ENCODE peak calls at places on chromosomes 12 and 14, in five cellular contexts. V is endothelial cell of umbilical vein, C is SK-N-SH, H is MM.1S, D is HCT116. Q is an unnamed sample.

GRCh38 chr12:127582074-127582473 is 684.9 kb upstream of the TMEM132C start:
- DNase-seq in V (no peak), C (no peak), H (no peak), D (no peak), Q (no peak)

GRCh38 chr12:509494-509893 is 49.8 kb downstream of the B4GALNT3 start:
- DNase-seq in C (no peak), D (no peak), H (no peak), V (peak), Q (no peak)

GRCh38 chr12:95802482-95803264 is 12.1 kb upstream of the NTN4 start:
- DNase-seq in V (peak), D (peak), C (no peak), H (no peak), Q (peak)

GRCh38 chr14:66624319-66624937 is 116.5 kb downstream of the GPHN start:
- DNase-seq in C (peak), V (peak), H (peak), D (peak), Q (peak)

GRCh38 chr12:12333407-12333831 is 16.6 kb downstream of the MANSC1 start:
- DNase-seq in D (no peak), V (peak), H (no peak), C (no peak), Q (no peak)

GRCh38 chr14:63468273-63468672 is 74.9 kb downstream of the PPP2R5E start:
- DNase-seq in V (no peak), D (peak), C (no peak), H (no peak), Q (no peak)

GRCh38 chr12:82363990-82364389 is 5.7 kb downstream of the METTL25 start:
- DNase-seq in V (no peak), C (no peak), H (no peak), D (no peak), Q (no peak)

GRCh38 chr14:105911006-105911847 is 384.8 kb downstream of the TMEM121 start:
- DNase-seq in V (no peak), C (no peak), H (no peak), D (no peak), Q (no peak)

GRCh38 chr14:70442750-70443149 is 9.2 kb upstream of the ADAM21 start:
- DNase-seq in D (peak), H (no peak), V (no peak), C (no peak), Q (no peak)

GRCh38 chr12:123526542-123527080 is 6.9 kb downstream of the RILPL1 start:
- DNase-seq in C (no peak), V (no peak), D (no peak), H (no peak), Q (no peak)

GRCh38 chr14:105153739-105154475 is 14.7 kb downstream of the JAG2 start:
- DNase-seq in D (no peak), V (no peak), C (no peak), H (no peak), Q (no peak)

GRCh38 chr12:52090291-52090690 is 10.8 kb downstream of the SMIM41 start:
- DNase-seq in C (peak), H (no peak), D (no peak), V (no peak), Q (no peak)

GRCh38 chr14:35043046-35043445 is 3.0 kb upstream of the FAM177A1 start:
- DNase-seq in C (no peak), H (no peak), V (no peak), D (no peak), Q (no peak)

GRCh38 chr12:56632701-56633464 is 2.8 kb upstream of the BAZ2A start:
- DNase-seq in V (no peak), H (no peak), C (peak), D (no peak), Q (no peak)

DNA sequence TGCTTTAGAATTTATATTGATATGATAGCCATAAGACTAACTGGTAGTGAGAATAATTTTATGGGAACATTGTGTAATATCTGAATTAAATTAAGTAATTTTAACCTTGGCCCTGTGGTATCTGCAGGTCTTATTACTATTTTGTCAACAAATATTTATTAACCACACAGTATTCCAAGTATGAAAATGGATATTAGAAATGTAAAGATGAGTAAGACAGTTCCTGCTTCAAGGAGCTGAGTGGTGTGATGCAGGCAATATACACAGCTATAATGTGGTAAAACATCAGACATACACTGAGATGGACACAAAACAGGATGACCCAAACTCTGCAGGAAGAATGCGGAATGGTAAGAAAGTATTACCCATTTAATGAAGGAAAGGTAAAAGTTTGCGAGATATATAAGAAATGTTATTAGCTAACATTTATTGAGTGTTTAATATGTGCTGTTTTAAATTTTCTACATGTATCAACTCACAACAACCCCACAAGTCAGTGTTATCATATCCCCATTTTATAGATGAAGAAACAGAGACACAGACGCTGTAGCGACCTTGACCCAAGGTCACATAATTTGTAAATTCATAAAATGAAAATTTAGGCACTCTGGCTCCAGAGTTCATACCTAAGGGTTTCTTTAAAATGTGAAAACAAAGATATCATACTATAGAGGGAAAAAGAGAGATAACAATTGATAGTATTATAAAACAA is 12.7 kb downstream of the ABCD2 start:
- DNase-seq in D (no peak), V (no peak), H (no peak), C (no peak), Q (no peak)
- H3K4me2 ChIP-seq in D (peak), V (no peak), H (no peak), C (no peak), Q (no peak)

DNA sequence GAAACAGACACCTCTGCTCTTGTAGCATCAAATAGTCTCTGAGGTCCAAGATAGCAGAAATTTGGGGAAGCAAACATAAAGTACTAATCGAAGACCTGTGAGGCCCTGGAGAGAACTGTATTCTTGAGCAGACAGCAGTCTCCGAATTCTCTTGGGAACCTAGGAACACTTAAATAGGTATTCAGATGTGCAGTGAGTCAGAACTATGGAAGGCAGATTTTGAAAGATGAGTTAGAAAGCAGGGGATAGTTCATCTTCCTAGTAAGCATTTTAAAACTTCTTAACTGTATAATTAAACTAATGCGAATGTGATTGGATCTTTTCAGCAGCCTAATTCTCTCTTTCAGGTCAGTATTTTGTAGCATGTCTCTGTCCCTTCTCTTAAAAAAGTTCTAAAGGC is 30.6 kb downstream of the NAA30 start:
- DNase-seq in C (no peak), H (no peak), V (no peak), D (no peak), Q (no peak)
- H3K4me2 ChIP-seq in C (no peak), H (no peak), V (no peak), D (no peak), Q (no peak)

GRCh38 chr14:32565256-32565655 is 236.2 kb downstream of the AKAP6 start:
- DNase-seq in D (no peak), H (no peak), V (peak), C (peak), Q (no peak)
- H3K4me2 ChIP-seq in D (no peak), H (no peak), V (no peak), C (peak), Q (no peak)

GRCh38 chr12:32120419-32120818 is 13.8 kb downstream of the BICD1 start:
- DNase-seq in H (no peak), C (no peak), V (peak), D (no peak), Q (no peak)
- H3K4me2 ChIP-seq in H (peak), C (peak), V (no peak), D (no peak), Q (no peak)

GRCh38 chr12:132570635-132571034 is 39.7 kb downstream of the LRCOL1 start:
- DNase-seq in C (no peak), V (no peak), D (no peak), H (no peak), Q (no peak)

GRCh38 chr12:132569856-132570480 is 40.4 kb downstream of the LRCOL1 start:
- DNase-seq in V (no peak), D (no peak), H (no peak), C (no peak), Q (no peak)

GRCh38 chr12:132566551-132567131 is 43.7 kb downstream of the LRCOL1 start:
- DNase-seq in C (no peak), V (no peak), D (no peak), H (no peak), Q (no peak)

GRCh38 chr12:132568826-132569480 is 41.4 kb downstream of the LRCOL1 start:
- DNase-seq in C (no peak), D (no peak), H (no peak), V (no peak), Q (no peak)

GRCh38 chr12:132568301-132568700 is 42.1 kb downstream of the LRCOL1 start:
- DNase-seq in C (no peak), D (no peak), V (no peak), H (no peak), Q (no peak)
- H3K4me2 ChIP-seq in C (no peak), D (no peak), V (no peak), H (no peak), Q (no peak)

DNA sequence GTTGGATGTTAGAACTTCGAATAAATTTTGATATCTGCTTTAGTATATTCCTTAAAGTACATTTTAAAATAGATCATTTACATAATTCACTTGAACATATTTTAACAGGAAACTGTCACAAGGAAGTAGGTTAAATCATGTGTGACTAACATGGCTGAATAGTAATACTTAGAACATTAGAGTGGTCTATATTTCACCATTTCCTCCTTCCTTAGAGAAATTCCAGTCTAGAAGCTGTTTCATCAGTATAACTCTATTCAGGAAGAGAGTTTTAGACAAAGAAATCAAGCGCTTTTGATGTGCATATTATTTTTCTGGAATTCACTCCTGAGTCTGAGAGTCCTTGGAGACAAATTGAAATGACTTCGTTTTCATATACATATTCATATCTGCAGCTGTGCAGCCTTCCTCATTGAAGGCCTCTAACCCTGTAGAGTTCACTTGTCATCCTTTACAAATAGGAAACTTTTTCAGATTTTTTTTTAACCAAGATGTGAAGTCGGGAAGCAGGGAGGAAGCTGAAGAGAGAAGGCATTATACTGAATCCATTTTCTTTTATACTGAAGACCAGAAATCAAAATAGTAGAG is 28.4 kb downstream of the IRAK3 start:
- DNase-seq in H (no peak), D (no peak), C (no peak), V (peak), Q (no peak)
- H3K4me2 ChIP-seq in H (no peak), D (no peak), C (no peak), V (no peak), Q (no peak)

GRCh38 chr12:46165191-46165590 is 103.7 kb downstream of the SLC38A1 start:
- DNase-seq in D (no peak), H (no peak), V (no peak), C (no peak), Q (no peak)

GRCh38 chr12:46159239-46159901 is 109.5 kb downstream of the SLC38A1 start:
- DNase-seq in C (no peak), V (no peak), H (no peak), D (no peak), Q (no peak)

GRCh38 chr12:46164186-46164585 is 104.7 kb downstream of the SLC38A1 start:
- DNase-seq in C (no peak), D (no peak), H (no peak), V (no peak), Q (no peak)

GRCh38 chr12:46160981-46161690 is 107.7 kb downstream of the SLC38A1 start:
- DNase-seq in V (no peak), H (no peak), D (no peak), C (no peak), Q (no peak)

GRCh38 chr12:46160081-46160980 is 108.5 kb downstream of the SLC38A1 start:
- DNase-seq in D (no peak), H (no peak), V (no peak), C (peak), Q (peak)
- H3K4me2 ChIP-seq in D (no peak), H (no peak), V (no peak), C (peak), Q (peak)

DNA sequence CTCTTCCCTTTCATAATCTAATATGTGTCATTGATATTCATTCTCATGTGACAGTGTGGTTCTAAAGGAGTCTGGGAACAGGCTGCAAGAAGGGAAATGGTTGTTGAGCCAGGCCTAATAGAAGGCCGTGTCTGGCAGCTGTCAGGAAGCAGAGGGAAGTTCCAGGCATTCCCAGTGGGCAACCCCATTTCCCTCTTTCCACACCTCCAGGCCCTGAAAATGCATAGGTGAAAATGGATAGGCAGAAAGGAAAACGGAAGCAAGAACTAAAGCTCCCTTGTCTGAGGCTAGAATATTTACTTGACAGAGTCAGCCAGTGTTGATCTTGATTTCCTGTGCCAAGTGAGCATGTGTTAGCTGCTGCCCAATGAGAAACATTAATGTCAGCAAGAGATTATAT is 97.7 kb downstream of the PPM1A start:
- DNase-seq in H (peak), D (no peak), V (peak), C (no peak), Q (no peak)
- H3K4me2 ChIP-seq in H (peak), D (no peak), V (no peak), C (no peak), Q (no peak)

GRCh38 chr12:5498081-5498480 is 66.2 kb downstream of the NTF3 start:
- DNase-seq in V (no peak), C (no peak), D (no peak), H (no peak), Q (no peak)
- H3K4me2 ChIP-seq in V (no peak), C (no peak), D (no peak), H (no peak), Q (peak)

DNA sequence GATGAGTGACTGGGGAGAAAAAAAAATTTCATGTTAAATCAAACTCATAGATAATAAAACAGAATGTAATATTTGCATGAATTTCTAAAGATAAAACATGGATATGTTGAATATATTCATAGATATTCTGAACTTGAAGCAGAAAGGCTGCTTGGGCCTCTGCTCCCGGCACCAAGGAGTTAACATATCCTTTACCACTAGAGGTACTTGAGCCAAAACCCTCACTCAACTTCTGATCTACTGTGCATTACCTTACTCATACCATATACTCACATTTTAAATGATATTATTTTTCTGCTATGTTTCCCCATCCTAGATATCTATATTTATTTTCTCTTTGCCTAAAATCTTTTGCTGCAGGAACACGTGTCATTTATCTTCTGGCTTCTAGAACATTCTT is 14.9 kb downstream of the AREL1 start:
- DNase-seq in H (no peak), C (no peak), D (no peak), V (no peak), Q (no peak)
- H3K4me2 ChIP-seq in H (no peak), C (peak), D (no peak), V (no peak), Q (no peak)

Q was measured in hepatocyte.